ENCODE peak calls at places on chromosomes 5 and 9, in five cellular contexts. N is lower lobe of right lung, C is adrenal gland, G is small intestine, F is body of pancreas. I is an unnamed sample. For H3K4me1, the result is how much of the 10 kb centered on the place peaks cover.

GRCh38 chr5:168409601-168410458 is 76.4 kb upstream of the RARS1 start:
- DNase-seq in F (no peak), C (no peak), N (no peak), G (no peak), I (no peak)

GRCh38 chr5:135232958-135233357 is 166.1 kb downstream of the MACROH2A1 start:
- DNase-seq in N (no peak), C (peak), F (no peak), G (no peak), I (no peak)

GRCh38 chr5:173744527-173744926 is 128.1 kb upstream of the BOD1 start:
- DNase-seq in C (no peak), F (no peak), N (no peak), G (no peak), I (no peak)

GRCh38 chr9:129289131-129289731 is 111.2 kb upstream of the IER5L start:
- DNase-seq in F (no peak), C (peak), G (no peak), N (peak), I (no peak)

GRCh38 chr5:168916266-168916665 is 337.1 kb upstream of the PANK3 start:
- DNase-seq in N (no peak), F (peak), C (peak), G (no peak), I (no peak)

GRCh38 chr9:5518061-5518936 is 8.0 kb downstream of the PDCD1LG2 start:
- DNase-seq in N (no peak), C (no peak), G (no peak), F (no peak), I (no peak)

GRCh38 chr5:37810311-37810710 is 29.5 kb downstream of the GDNF start:
- DNase-seq in N (no peak), F (no peak), G (no peak), C (no peak), I (no peak)

GRCh38 chr9:121059998-121060636 is 10.0 kb upstream of the C5 start:
- DNase-seq in F (peak), G (peak), N (no peak), C (peak), I (no peak)

GRCh38 chr9:96187108-96187695 is 114.8 kb downstream of the HSD17B3 start:
- DNase-seq in G (peak), N (peak), C (no peak), F (no peak), I (peak)

GRCh38 chr9:116156621-116157314 is 3.2 kb downstream of the PAPPA start:
- DNase-seq in C (peak), F (peak), G (peak), N (no peak), I (peak)

GRCh38 chr9:6214903-6215302 is 704 bp upstream of the IL33 start:
- DNase-seq in F (no peak), C (no peak), N (no peak), G (no peak), I (no peak)

GRCh38 chr5:65927497-65928340 is 1.3 kb downstream of the ERBIN start:
- DNase-seq in F (no peak), N (no peak), C (no peak), G (peak), I (no peak)

GRCh38 chr9:129422032-129422842 is 198.7 kb downstream of the C9orf50 start:
- DNase-seq in C (no peak), G (peak), N (no peak), F (no peak), I (no peak)

GRCh38 chr5:35600591-35600990 is 17.1 kb upstream of the SPEF2 start:
- DNase-seq in N (no peak), G (no peak), F (no peak), C (no peak), I (no peak)

GRCh38 chr5:32837211-32837610 is 126.1 kb downstream of the NPR3 start:
- DNase-seq in N (no peak), C (no peak), F (no peak), G (no peak), I (no peak)

GRCh38 chr5:61624966-61625681 is 293.1 kb downstream of the ZSWIM6 start:
- DNase-seq in G (no peak), F (no peak), C (no peak), N (no peak), I (no peak)

GRCh38 chr5:111158105-111158744 is 66.0 kb upstream of the CAMK4 start:
- DNase-seq in G (peak), N (no peak), C (peak), F (peak), I (peak)

GRCh38 chr9:121133104-121133816 is 58.5 kb downstream of the CNTRL start:
- DNase-seq in N (peak), F (peak), G (peak), C (no peak), I (peak)

GRCh38 chr9:136956604-136957003 is 4.5 kb downstream of the LCN12 start:
- DNase-seq in C (no peak), G (no peak), F (no peak), N (no peak), I (no peak)

GRCh38 chr5:52491829-52492217 is 295.9 kb upstream of the ITGA1 start:
- DNase-seq in G (peak), C (no peak), N (no peak), F (no peak), I (no peak)

GRCh38 chr5:102277059-102277621 is 18.9 kb downstream of the SLCO4C1 start:
- DNase-seq in G (no peak), N (no peak), C (no peak), F (no peak), I (no peak)

GRCh38 chr5:123035950-123036390 is 555 bp downstream of the PPIC start:
- DNase-seq in C (peak), G (peak), F (peak), N (peak), I (peak)

GRCh38 chr5:41772071-41772470 is 98.2 kb downstream of the OXCT1 start:
- DNase-seq in G (no peak), F (no peak), N (no peak), C (no peak), I (no peak)

GRCh38 chr9:37676411-37676830 is 25.7 kb downstream of the FRMPD1 start:
- DNase-seq in N (no peak), G (peak), C (no peak), F (no peak), I (no peak)

GRCh38 chr9:121282309-121283071 is 14.5 kb downstream of the GSN start:
- DNase-seq in C (peak), N (peak), F (peak), G (no peak), I (peak)

GRCh38 chr9:111108946-111109345 is 70.7 kb upstream of the LPAR1 start:
- DNase-seq in G (no peak), N (no peak), C (no peak), F (no peak), I (no peak)

GRCh38 chr9:120431268-120431667 is 148.7 kb downstream of the CDK5RAP2 start:
- DNase-seq in N (no peak), C (no peak), G (peak), F (no peak), I (no peak)

GRCh38 chr5:166505086-166505485 is 1786.4 kb upstream of the WWC1 start:
- DNase-seq in F (no peak), N (no peak), G (no peak), C (no peak), I (no peak)

GRCh38 chr5:141634720-141635119 is 1.9 kb downstream of the HDAC3 start:
- DNase-seq in C (no peak), F (no peak), N (no peak), G (no peak), I (no peak)

GRCh38 chr5:38871790-38872551 is 26.2 kb downstream of the OSMR start:
- DNase-seq in F (no peak), G (no peak), N (no peak), C (no peak), I (no peak)

GRCh38 chr5:151230048-151230680 is 6.3 kb upstream of the CCDC69 start:
- DNase-seq in N (no peak), F (no peak), C (no peak), G (no peak), I (no peak)

GRCh38 chr5:151227918-151228447 is 4.1 kb upstream of the CCDC69 start:
- DNase-seq in F (no peak), N (no peak), C (no peak), G (no peak), I (no peak)

GRCh38 chr5:151231359-151231758 is 7.5 kb upstream of the CCDC69 start:
- DNase-seq in G (no peak), C (no peak), F (no peak), N (no peak), I (no peak)

GRCh38 chr5:151225475-151225874 is 1.6 kb upstream of the CCDC69 start:
- DNase-seq in C (no peak), G (no peak), N (no peak), F (no peak), I (no peak)

GRCh38 chr5:151228986-151229385 is 5.1 kb upstream of the CCDC69 start:
- DNase-seq in N (no peak), G (no peak), C (no peak), F (no peak), I (no peak)
- H3K4me1 ChIP-seq in N (under half), G (under half), C (under half), F (under half), I (under half)

DNA sequence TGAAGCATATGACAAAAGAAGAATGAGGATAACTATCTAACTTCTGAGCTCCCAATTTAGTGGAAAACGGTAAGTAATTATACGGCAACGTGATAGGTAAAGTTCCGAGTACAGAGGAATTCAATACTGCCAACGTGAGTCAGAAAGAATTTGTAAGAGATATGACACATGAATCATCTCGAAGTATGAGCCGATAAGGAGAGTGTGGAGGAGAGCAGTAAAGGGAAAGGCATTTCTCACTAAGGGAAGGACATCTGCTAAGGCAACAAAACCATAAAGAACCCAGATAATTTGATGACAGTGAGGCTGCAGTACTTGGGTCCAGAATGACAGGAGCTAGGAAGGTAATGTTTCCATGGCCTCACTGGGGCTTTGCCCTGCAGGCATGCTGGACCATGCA is 11.0 kb downstream of the MPDZ start:
- DNase-seq in C (no peak), G (no peak), F (no peak), N (no peak), I (no peak)
- H3K4me1 ChIP-seq in C (under half), G (under half), F (under half), N (under half), I (under half)

GRCh38 chr9:114000063-114000454 is 78.0 kb downstream of the AMBP start:
- DNase-seq in C (no peak), F (no peak), G (no peak), N (no peak), I (peak)
- H3K4me1 ChIP-seq in C (under half), F (under half), G (under half), N (under half), I (under half)

GRCh38 chr5:16864566-16864965 is 71.5 kb downstream of the MYO10 start:
- DNase-seq in C (no peak), F (no peak), G (no peak), N (no peak), I (no peak)
- H3K4me1 ChIP-seq in C (under half), F (under half), G (under half), N (under half), I (under half)

GRCh38 chr9:89428901-89429890 is 68.7 kb downstream of the SEMA4D start:
- DNase-seq in C (no peak), G (peak), N (no peak), F (no peak), I (no peak)
- H3K4me1 ChIP-seq in C (under half), G (under half), N (under half), F (under half), I (half or more)

GRCh38 chr9:34993502-34994428 is 4.2 kb downstream of the DNAJB5 start:
- DNase-seq in G (no peak), C (peak), F (peak), N (no peak), I (peak)

GRCh38 chr9:34992376-34992951 is 2.9 kb downstream of the DNAJB5 start:
- DNase-seq in G (no peak), C (peak), N (no peak), F (no peak), I (no peak)

GRCh38 chr9:34989946-34990635 is 546 bp downstream of the DNAJB5 start:
- DNase-seq in F (peak), N (peak), G (peak), C (peak), I (peak)

GRCh38 chr9:34990908-34991832 is 1.6 kb downstream of the DNAJB5 start:
- DNase-seq in F (no peak), N (no peak), G (no peak), C (no peak), I (no peak)

DNA sequence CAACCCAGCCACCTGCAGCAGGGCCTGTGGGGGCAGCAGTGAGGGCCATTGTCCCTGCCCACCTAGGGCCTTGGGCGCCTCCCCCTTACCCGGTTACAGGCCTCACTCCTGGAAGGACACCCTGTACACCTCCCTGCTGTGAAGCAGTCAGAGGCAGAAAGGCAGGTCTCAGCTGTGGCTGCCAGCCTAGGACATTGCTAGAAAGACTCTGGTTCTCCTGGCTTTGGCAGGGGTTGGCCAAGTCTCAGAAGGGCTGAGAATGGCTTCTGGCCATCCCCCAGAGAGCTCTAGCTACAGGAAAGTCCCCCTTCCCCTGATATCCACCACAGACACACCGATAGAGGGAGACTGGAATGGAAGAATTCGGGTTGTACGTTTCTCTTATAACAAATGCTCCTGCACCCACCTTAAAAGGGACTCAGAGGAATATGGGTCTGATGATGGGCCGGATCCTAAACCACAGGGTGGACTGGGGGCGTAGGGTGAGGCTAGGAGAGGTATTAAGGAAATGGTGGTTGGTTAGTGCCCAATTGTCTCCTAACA is 2.4 kb downstream of the DNAJB5 start:
- DNase-seq in G (no peak), N (no peak), F (no peak), C (peak), I (no peak)
- H3K4me1 ChIP-seq in G (under half), N (half or more), F (under half), C (under half), I (half or more)

GRCh38 chr5:172245823-172246222 is 37.7 kb downstream of the UBTD2 start:
- DNase-seq in N (no peak), C (no peak), F (no peak), G (no peak), I (no peak)
- H3K4me1 ChIP-seq in N (under half), C (under half), F (under half), G (under half), I (under half)

GRCh38 chr9:131417264-131418142 is 23.6 kb downstream of the PRRC2B start:
- DNase-seq in G (no peak), N (no peak), C (peak), F (no peak), I (no peak)

GRCh38 chr9:131418143-131419028 is 24.5 kb downstream of the PRRC2B start:
- DNase-seq in N (peak), G (peak), F (peak), C (peak), I (peak)

GRCh38 chr9:131419716-131420115 is 25.8 kb downstream of the PRRC2B start:
- DNase-seq in C (peak), F (no peak), N (no peak), G (no peak), I (no peak)

GRCh38 chr9:131420913-131421312 is 27.0 kb downstream of the PRRC2B start:
- DNase-seq in F (no peak), N (no peak), G (no peak), C (peak), I (no peak)

GRCh38 chr9:131419029-131419614 is 25.2 kb downstream of the PRRC2B start:
- DNase-seq in N (peak), F (no peak), C (peak), G (no peak), I (no peak)
- H3K4me1 ChIP-seq in N (half or more), F (half or more), C (half or more), G (under half), I (half or more)

I was measured in stomach.